ENCODE peak calls at places on chromosomes 13 and 19, in six cellular contexts. Z is sigmoid colon, Y is H9, X is ascending aorta, N is PC-3, D is cardiac fibroblast. U is an unnamed sample.

GRCh38 chr13:37109080-37109678 is 3.7 kb upstream of the CSNK1A1L start:
- DNase-seq in D (peak; percentile 85), X (no peak), N (peak; percentile 50), Z (no peak), Y (no peak), U (no peak)

GRCh38 chr19:29576761-29577661 is 29.1 kb upstream of the POP4 start:
- DNase-seq in Y (peak; percentile 20), D (peak; percentile 67), N (no peak), Z (no peak), X (no peak), U (no peak)

GRCh38 chr19:3782903-3783302 is 3.3 kb downstream of the MATK start:
- DNase-seq in D (no peak), Y (peak; percentile 19), Z (no peak), X (no peak), N (no peak), U (no peak)

GRCh38 chr19:2391118-2391725 is 31.2 kb downstream of the TMPRSS9 start:
- DNase-seq in Y (no peak), X (no peak), D (peak; percentile 87), N (peak; percentile 69), Z (no peak), U (no peak)

GRCh38 chr13:99969934-99970760 is 1.4 kb downstream of the ZIC5 start:
- DNase-seq in D (no peak), N (no peak), X (no peak), Y (peak; percentile 88), Z (no peak), U (no peak)

GRCh38 chr13:114203536-114203935 is 24.5 kb downstream of the CFAP97D2 start:
- DNase-seq in N (no peak), X (no peak), Z (no peak), D (no peak), Y (no peak), U (no peak)

GRCh38 chr13:109012115-109012514 is 382.7 kb downstream of the MYO16 start:
- DNase-seq in X (no peak), Z (no peak), D (no peak), Y (no peak), N (no peak), U (no peak)

GRCh38 chr13:94192576-94192975 is 286.9 kb downstream of the DCT start:
- DNase-seq in Y (peak; percentile 57), D (peak; percentile 47), X (no peak), Z (no peak), N (peak; percentile 53), U (no peak)

GRCh38 chr13:31200636-31200970 is 828 bp downstream of the B3GLCT start:
- DNase-seq in Z (peak; percentile 72), Y (peak; percentile 47), X (peak; percentile 74), D (peak; percentile 36), N (peak; percentile 31), U (no peak)

GRCh38 chr13:114109646-114110045 is 22.8 kb downstream of the RASA3 start:
- DNase-seq in Z (peak; percentile 85), Y (no peak), D (no peak), N (no peak), X (peak; percentile 62), U (no peak)

GRCh38 chr19:58386166-58386575 is 898 bp upstream of the RPS5 start:
- DNase-seq in N (no peak), X (no peak), Z (no peak), D (no peak), Y (peak; percentile 25), U (no peak)

GRCh38 chr13:92463134-92463533 is 763.5 kb upstream of the GPC6 start:
- DNase-seq in Y (no peak), Z (no peak), X (no peak), D (no peak), N (no peak), U (no peak)

GRCh38 chr13:99527346-99527745 is 26.1 kb downstream of the TM9SF2 start:
- DNase-seq in D (no peak), X (no peak), Z (no peak), Y (no peak), N (no peak), U (no peak)

GRCh38 chr13:97975851-97976550 is 22.5 kb downstream of the IPO5 start:
- DNase-seq in Y (peak; percentile 90), X (peak; percentile 94), Z (peak; percentile 94), D (peak; percentile 80), N (peak; percentile 89), U (no peak)

GRCh38 chr19:33890569-33890968 is 93.9 kb downstream of the KCTD15 start:
- DNase-seq in Z (no peak), N (no peak), Y (no peak), D (no peak), X (no peak), U (no peak)

GRCh38 chr13:21736926-21737325 is 66.1 kb downstream of the FGF9 start:
- DNase-seq in Y (no peak), Z (no peak), X (no peak), D (no peak), N (no peak), U (no peak)

GRCh38 chr13:49279112-49279511 is 31.4 kb downstream of the CDADC1 start:
- DNase-seq in N (no peak), D (no peak), Y (no peak), Z (no peak), X (no peak), U (no peak)

GRCh38 chr19:35154535-35155406 is at the start of gene FXYD5:
- DNase-seq in Z (peak; percentile 85), X (peak; percentile 85), Y (peak; percentile 69), D (peak; percentile 86), N (peak; percentile 70), U (no peak)

GRCh38 chr13:71240906-71241305 is 626.1 kb downstream of the DACH1 start:
- DNase-seq in D (peak; percentile 51), Z (no peak), N (peak; percentile 35), Y (no peak), X (no peak), U (no peak)

GRCh38 chr19:2603320-2603719 is 99.2 kb downstream of the GNG7 start:
- DNase-seq in Z (peak; percentile 78), N (no peak), D (peak; percentile 55), X (peak; percentile 85), Y (peak; percentile 56), U (peak; percentile 74)

GRCh38 chr19:54029930-54030490 is 33.7 kb downstream of the VSTM1 start:
- DNase-seq in X (peak; percentile 70), N (peak; percentile 94), Z (no peak), D (peak; percentile 81), Y (peak; percentile 90), U (no peak)

GRCh38 chr13:107348471-107348870 is 780.5 kb upstream of the ARGLU1 start:
- DNase-seq in D (no peak), Y (no peak), N (peak; percentile 9), Z (no peak), X (no peak), U (no peak)

GRCh38 chr13:94480672-94481145 is 1.2 kb upstream of the DCT start:
- DNase-seq in D (peak; percentile 76), Z (no peak), Y (no peak), N (no peak), X (no peak), U (no peak)

GRCh38 chr13:71522976-71523517 is 344.0 kb downstream of the DACH1 start:
- DNase-seq in X (no peak), N (no peak), Y (no peak), Z (no peak), D (no peak), U (no peak)

GRCh38 chr13:21344662-21345176 is 114.4 kb downstream of the ZDHHC20 start:
- DNase-seq in N (no peak), Y (no peak), D (no peak), Z (no peak), X (no peak), U (no peak)

GRCh38 chr19:48964205-48965032 is 690 bp upstream of the FTL start:
- DNase-seq in Z (no peak), N (no peak), Y (no peak), D (peak; percentile 32), X (no peak), U (no peak)

GRCh38 chr13:113176292-113176691 is 17.8 kb downstream of the PROZ start:
- DNase-seq in N (no peak), D (no peak), Y (no peak), Z (no peak), X (no peak), U (no peak)

GRCh38 chr19:15453091-15453498 is 3.3 kb upstream of the WIZ start:
- DNase-seq in X (no peak), Z (no peak), N (no peak), Y (peak; percentile 56), D (no peak), U (no peak)
- TF ChIP-seq CTCF in X (peak; percentile 20), Z (no peak), N (no peak), Y (peak; percentile 43), D (peak; percentile 19), U (peak; percentile 37)

DNA sequence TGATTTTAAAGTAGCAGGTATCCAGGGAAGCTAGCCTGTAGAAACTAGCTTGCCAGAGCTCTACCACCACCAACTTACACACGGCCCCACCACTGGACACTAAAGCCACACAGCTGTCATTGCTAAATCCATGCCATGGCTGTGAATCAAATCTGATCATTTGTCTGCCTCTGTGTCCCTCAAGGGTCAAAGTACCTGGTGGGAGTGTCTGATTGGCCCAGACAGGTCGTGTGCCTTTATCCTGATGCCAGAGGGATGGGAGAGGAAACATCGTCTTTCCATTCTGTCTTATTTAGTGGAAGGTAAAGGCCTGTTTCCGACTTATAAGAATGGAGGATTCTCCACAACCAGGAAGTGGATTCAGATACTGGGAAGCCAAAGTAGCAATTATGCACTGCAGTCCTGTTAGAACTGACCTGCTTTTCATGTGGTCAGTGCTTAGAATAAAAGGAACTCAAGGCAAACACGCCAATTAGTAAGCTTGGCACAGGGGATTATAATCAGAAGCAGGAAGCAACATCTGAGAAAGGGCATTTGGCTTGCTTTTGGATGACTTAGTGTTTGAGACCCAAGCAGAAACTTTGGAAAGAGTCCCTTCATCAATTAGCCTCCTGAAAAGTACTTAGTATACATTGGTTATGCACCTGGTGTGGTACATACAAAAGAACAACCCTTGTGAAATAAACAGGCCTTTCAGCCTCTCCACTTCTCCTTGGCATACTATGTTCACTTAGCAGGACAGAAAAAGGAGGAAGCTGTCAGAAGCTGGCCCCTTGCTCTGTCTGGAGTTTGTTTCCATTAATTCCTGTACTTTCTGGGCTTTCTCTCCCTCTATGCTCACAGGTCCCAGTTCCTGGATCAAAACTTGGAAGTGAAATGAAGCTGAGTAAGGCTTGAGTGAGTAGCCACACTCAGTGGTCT is 192.4 kb downstream of the NUFIP1 start:
- DNase-seq in Y (no peak), Z (no peak), D (no peak), N (no peak), X (no peak), U (no peak)
- TF ChIP-seq CTCF in Y (no peak), Z (no peak), D (no peak), N (no peak), X (no peak), U (no peak)

GRCh38 chr19:32018014-32018413 is 327.4 kb upstream of the ZNF507 start:
- DNase-seq in X (no peak), Z (peak; percentile 83), D (no peak), N (no peak), Y (no peak), U (no peak)
- TF ChIP-seq CTCF in X (no peak), Z (no peak), D (no peak), N (no peak), Y (no peak), U (no peak)

DNA sequence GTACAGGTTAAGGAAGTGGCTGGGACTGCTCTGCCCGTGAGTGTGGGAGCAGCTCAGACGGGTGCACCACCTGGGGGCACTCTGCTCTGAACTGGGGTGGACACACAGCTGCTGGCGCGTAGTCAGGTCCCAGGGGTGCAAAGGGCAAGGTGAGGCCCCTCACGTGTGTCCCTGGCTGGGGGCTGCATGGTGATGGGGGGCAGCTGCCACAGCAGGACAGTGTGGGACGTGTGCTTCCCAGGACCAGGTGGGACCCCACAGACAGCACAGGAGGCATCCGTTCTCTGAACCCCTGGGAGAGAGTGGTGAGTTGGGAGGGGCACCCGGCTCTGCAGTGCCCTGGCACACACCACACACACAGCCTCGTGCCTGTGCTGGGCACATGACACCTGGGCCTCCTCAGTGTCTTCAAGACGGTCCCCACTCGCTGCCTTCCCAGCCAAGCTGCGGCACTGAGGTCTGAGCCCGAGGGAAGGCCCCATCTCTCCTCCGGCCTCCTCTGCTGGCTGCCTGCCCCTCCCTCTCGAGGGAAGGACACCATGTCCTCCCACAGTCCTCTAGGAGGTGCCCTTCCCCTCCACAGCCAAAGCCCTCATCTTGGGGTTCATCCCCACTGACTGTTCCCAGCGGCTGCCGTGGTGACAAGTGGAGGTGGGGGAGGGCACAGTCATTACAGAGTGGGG is 24.7 kb downstream of the CILP2 start:
- DNase-seq in D (no peak), N (no peak), Z (no peak), Y (no peak), X (no peak), U (no peak)
- TF ChIP-seq CTCF in D (no peak), N (peak; percentile 18), Z (no peak), Y (peak; percentile 47), X (no peak), U (no peak)

U was measured in BJ.